ENCODE peak calls at places on chromosomes 2 and 18, in seven cellular contexts. One of them, this sample, is unnamed.
A peak's percentile ranks its signal among the peaks of the same experiment; 100 is the strongest.

GRCh38 chr2:144505245-144505801 is 14.6 kb downstream of the ZEB2 start:
- DNase-seq in NCI-H1417: no peak
- DNase-seq in H1: no peak
- DNase-seq in HuH-7.5: no peak
- DNase-seq in progenitor cell of endocrine pancreas: no peak
- DNase-seq in activated CD4-positive, alpha-beta T cell treated with anti-CD3 and anti-CD28 coated beads, Interleukin-2, amount 50 U/mL, for 24 hours: no peak
- DNase-seq in stimulated activated CD4-positive, alpha-beta T cell treated with anti-CD3 and anti-CD28 coated beads, Interleukin-2, amount 100 ng/mL, for 48 hours: no peak
- DNase-seq in this sample: no peak

GRCh38 chr2:223060201-223060825 is 8.3 kb downstream of the KCNE4 start:
- DNase-seq in HuH-7.5: no peak
- DNase-seq in activated CD4-positive, alpha-beta T cell treated with anti-CD3 and anti-CD28 coated beads, Interleukin-2, amount 50 U/mL, for 24 hours: no peak
- DNase-seq in H1: no peak
- DNase-seq in progenitor cell of endocrine pancreas: no peak
- DNase-seq in NCI-H1417: no peak
- DNase-seq in stimulated activated CD4-positive, alpha-beta T cell treated with anti-CD3 and anti-CD28 coated beads, Interleukin-2, amount 100 ng/mL, for 48 hours: no peak
- DNase-seq in this sample: no peak

GRCh38 chr2:37768491-37768925 is 97.1 kb upstream of the CDC42EP3 start:
- DNase-seq in progenitor cell of endocrine pancreas: no peak
- DNase-seq in NCI-H1417: no peak
- DNase-seq in H1: no peak
- DNase-seq in activated CD4-positive, alpha-beta T cell treated with anti-CD3 and anti-CD28 coated beads, Interleukin-2, amount 50 U/mL, for 24 hours: no peak
- DNase-seq in stimulated activated CD4-positive, alpha-beta T cell treated with anti-CD3 and anti-CD28 coated beads, Interleukin-2, amount 100 ng/mL, for 48 hours: no peak
- DNase-seq in HuH-7.5: no peak
- DNase-seq in this sample: no peak

GRCh38 chr2:58107803-58108710 is 61.5 kb downstream of the VRK2 start:
- DNase-seq in NCI-H1417: no peak
- DNase-seq in progenitor cell of endocrine pancreas: no peak
- DNase-seq in HuH-7.5: no peak
- DNase-seq in H1: no peak
- DNase-seq in activated CD4-positive, alpha-beta T cell treated with anti-CD3 and anti-CD28 coated beads, Interleukin-2, amount 50 U/mL, for 24 hours: no peak
- DNase-seq in stimulated activated CD4-positive, alpha-beta T cell treated with anti-CD3 and anti-CD28 coated beads, Interleukin-2, amount 100 ng/mL, for 48 hours: no peak
- DNase-seq in this sample: peak; percentile 83

GRCh38 chr2:211157856-211158463 is 601.6 kb downstream of the CPS1 start:
- DNase-seq in progenitor cell of endocrine pancreas: peak; percentile 42
- DNase-seq in stimulated activated CD4-positive, alpha-beta T cell treated with anti-CD3 and anti-CD28 coated beads, Interleukin-2, amount 100 ng/mL, for 48 hours: peak; percentile 64
- DNase-seq in NCI-H1417: peak; percentile 82
- DNase-seq in activated CD4-positive, alpha-beta T cell treated with anti-CD3 and anti-CD28 coated beads, Interleukin-2, amount 50 U/mL, for 24 hours: peak; percentile 37
- DNase-seq in H1: no peak
- DNase-seq in HuH-7.5: no peak
- DNase-seq in this sample: peak; percentile 57

GRCh38 chr2:105114551-105114950 is 76.7 kb downstream of the MRPS9 start:
- DNase-seq in activated CD4-positive, alpha-beta T cell treated with anti-CD3 and anti-CD28 coated beads, Interleukin-2, amount 50 U/mL, for 24 hours: no peak
- DNase-seq in H1: no peak
- DNase-seq in progenitor cell of endocrine pancreas: no peak
- DNase-seq in NCI-H1417: peak; percentile 79
- DNase-seq in stimulated activated CD4-positive, alpha-beta T cell treated with anti-CD3 and anti-CD28 coated beads, Interleukin-2, amount 100 ng/mL, for 48 hours: no peak
- DNase-seq in HuH-7.5: peak; percentile 76
- DNase-seq in this sample: peak; percentile 51

GRCh38 chr18:75533954-75534353 is 106.5 kb upstream of the SMIM21 start:
- DNase-seq in NCI-H1417: no peak
- DNase-seq in activated CD4-positive, alpha-beta T cell treated with anti-CD3 and anti-CD28 coated beads, Interleukin-2, amount 50 U/mL, for 24 hours: no peak
- DNase-seq in HuH-7.5: no peak
- DNase-seq in progenitor cell of endocrine pancreas: no peak
- DNase-seq in H1: no peak
- DNase-seq in stimulated activated CD4-positive, alpha-beta T cell treated with anti-CD3 and anti-CD28 coated beads, Interleukin-2, amount 100 ng/mL, for 48 hours: no peak
- DNase-seq in this sample: no peak

GRCh38 chr2:152635635-152636298 is 81.5 kb downstream of the PRPF40A start:
- DNase-seq in NCI-H1417: peak; percentile 76
- DNase-seq in H1: peak; percentile 36
- DNase-seq in progenitor cell of endocrine pancreas: peak; percentile 72
- DNase-seq in stimulated activated CD4-positive, alpha-beta T cell treated with anti-CD3 and anti-CD28 coated beads, Interleukin-2, amount 100 ng/mL, for 48 hours: peak; percentile 72
- DNase-seq in HuH-7.5: peak; percentile 70
- DNase-seq in activated CD4-positive, alpha-beta T cell treated with anti-CD3 and anti-CD28 coated beads, Interleukin-2, amount 50 U/mL, for 24 hours: peak; percentile 39
- DNase-seq in this sample: peak; percentile 34

GRCh38 chr2:215751200-215751910 is 262.0 kb downstream of the MREG start:
- DNase-seq in activated CD4-positive, alpha-beta T cell treated with anti-CD3 and anti-CD28 coated beads, Interleukin-2, amount 50 U/mL, for 24 hours: no peak
- DNase-seq in HuH-7.5: no peak
- DNase-seq in H1: no peak
- DNase-seq in NCI-H1417: no peak
- DNase-seq in progenitor cell of endocrine pancreas: no peak
- DNase-seq in stimulated activated CD4-positive, alpha-beta T cell treated with anti-CD3 and anti-CD28 coated beads, Interleukin-2, amount 100 ng/mL, for 48 hours: no peak
- DNase-seq in this sample: no peak

GRCh38 chr2:95264626-95265025 is 9.6 kb upstream of the PROM2 start:
- DNase-seq in progenitor cell of endocrine pancreas: no peak
- DNase-seq in NCI-H1417: no peak
- DNase-seq in activated CD4-positive, alpha-beta T cell treated with anti-CD3 and anti-CD28 coated beads, Interleukin-2, amount 50 U/mL, for 24 hours: no peak
- DNase-seq in H1: no peak
- DNase-seq in stimulated activated CD4-positive, alpha-beta T cell treated with anti-CD3 and anti-CD28 coated beads, Interleukin-2, amount 100 ng/mL, for 48 hours: no peak
- DNase-seq in HuH-7.5: no peak
- DNase-seq in this sample: no peak

GRCh38 chr2:28317390-28317789 is 75.3 kb upstream of the FOSL2 start:
- DNase-seq in NCI-H1417: no peak
- DNase-seq in stimulated activated CD4-positive, alpha-beta T cell treated with anti-CD3 and anti-CD28 coated beads, Interleukin-2, amount 100 ng/mL, for 48 hours: no peak
- DNase-seq in HuH-7.5: no peak
- DNase-seq in progenitor cell of endocrine pancreas: no peak
- DNase-seq in H1: no peak
- DNase-seq in activated CD4-positive, alpha-beta T cell treated with anti-CD3 and anti-CD28 coated beads, Interleukin-2, amount 50 U/mL, for 24 hours: no peak
- DNase-seq in this sample: no peak

This sample was measured in HCT116.